ENCODE peak calls at places on chromosomes 13 and 19, in seven cellular contexts. One of them, this sample, is unnamed.

GRCh38 chr19:44585371-44586141 is 27.8 kb upstream of the IGSF23 start:
- DNase-seq in A549: no peak
- DNase-seq in effector memory CD4-positive, alpha-beta T cell: no peak
- DNase-seq in CD8-positive, alpha-beta T cell: no peak
- DNase-seq in upper lobe of right lung: no peak
- DNase-seq in GM23338: no peak
- DNase-seq in dorsolateral prefrontal cortex: no peak
- DNase-seq in this sample: no peak

GRCh38 chr19:34504809-34505291 is 23.3 kb downstream of the WTIP start:
- DNase-seq in A549: peak
- DNase-seq in effector memory CD4-positive, alpha-beta T cell: no peak
- DNase-seq in CD8-positive, alpha-beta T cell: peak
- DNase-seq in upper lobe of right lung: peak
- DNase-seq in GM23338: no peak
- DNase-seq in dorsolateral prefrontal cortex: no peak
- DNase-seq in this sample: no peak

GRCh38 chr19:1027953-1028902 is 1.8 kb downstream of the CNN2 start:
- DNase-seq in A549: peak
- DNase-seq in effector memory CD4-positive, alpha-beta T cell: peak
- DNase-seq in CD8-positive, alpha-beta T cell: peak
- DNase-seq in upper lobe of right lung: peak
- DNase-seq in GM23338: peak
- DNase-seq in dorsolateral prefrontal cortex: no peak
- DNase-seq in this sample: no peak

GRCh38 chr13:44876782-44877324 is 112.4 kb downstream of the NUFIP1 start:
- DNase-seq in A549: no peak
- DNase-seq in effector memory CD4-positive, alpha-beta T cell: no peak
- DNase-seq in CD8-positive, alpha-beta T cell: no peak
- DNase-seq in upper lobe of right lung: no peak
- DNase-seq in GM23338: peak
- DNase-seq in dorsolateral prefrontal cortex: no peak
- DNase-seq in this sample: no peak

GRCh38 chr13:45490068-45490467 is 25.3 kb downstream of the COG3 start:
- DNase-seq in A549: no peak
- DNase-seq in effector memory CD4-positive, alpha-beta T cell: no peak
- DNase-seq in CD8-positive, alpha-beta T cell: no peak
- DNase-seq in upper lobe of right lung: no peak
- DNase-seq in GM23338: peak
- DNase-seq in dorsolateral prefrontal cortex: no peak
- DNase-seq in this sample: no peak

GRCh38 chr19:13428352-13428751 is 77.9 kb downstream of the CACNA1A start:
- DNase-seq in A549: no peak
- DNase-seq in effector memory CD4-positive, alpha-beta T cell: no peak
- DNase-seq in CD8-positive, alpha-beta T cell: no peak
- DNase-seq in upper lobe of right lung: peak
- DNase-seq in GM23338: peak
- DNase-seq in dorsolateral prefrontal cortex: no peak
- DNase-seq in this sample: no peak

GRCh38 chr13:93060144-93060543 is 166.5 kb upstream of the GPC6 start:
- DNase-seq in A549: no peak
- DNase-seq in effector memory CD4-positive, alpha-beta T cell: no peak
- DNase-seq in CD8-positive, alpha-beta T cell: no peak
- DNase-seq in upper lobe of right lung: no peak
- DNase-seq in GM23338: no peak
- DNase-seq in dorsolateral prefrontal cortex: no peak
- DNase-seq in this sample: no peak

GRCh38 chr13:109400625-109401257 is 385.6 kb downstream of the IRS2 start:
- DNase-seq in A549: no peak
- DNase-seq in effector memory CD4-positive, alpha-beta T cell: no peak
- DNase-seq in CD8-positive, alpha-beta T cell: no peak
- DNase-seq in upper lobe of right lung: no peak
- DNase-seq in GM23338: no peak
- DNase-seq in dorsolateral prefrontal cortex: no peak
- DNase-seq in this sample: no peak

GRCh38 chr13:48806522-48806921 is 152.8 kb downstream of the CYSLTR2 start:
- DNase-seq in A549: no peak
- DNase-seq in effector memory CD4-positive, alpha-beta T cell: no peak
- DNase-seq in CD8-positive, alpha-beta T cell: no peak
- DNase-seq in upper lobe of right lung: no peak
- DNase-seq in GM23338: no peak
- DNase-seq in dorsolateral prefrontal cortex: no peak
- DNase-seq in this sample: no peak

GRCh38 chr13:88656751-88657150 is 985.6 kb downstream of the SLITRK5 start:
- DNase-seq in A549: no peak
- DNase-seq in effector memory CD4-positive, alpha-beta T cell: no peak
- DNase-seq in CD8-positive, alpha-beta T cell: no peak
- DNase-seq in upper lobe of right lung: no peak
- DNase-seq in GM23338: no peak
- DNase-seq in dorsolateral prefrontal cortex: no peak
- DNase-seq in this sample: no peak

GRCh38 chr19:19997656-19998268 is 41.5 kb downstream of the ZNF682 start:
- DNase-seq in A549: no peak
- DNase-seq in effector memory CD4-positive, alpha-beta T cell: no peak
- DNase-seq in CD8-positive, alpha-beta T cell: peak
- DNase-seq in upper lobe of right lung: no peak
- DNase-seq in GM23338: peak
- DNase-seq in dorsolateral prefrontal cortex: no peak
- DNase-seq in this sample: peak

GRCh38 chr13:94232956-94233355 is 246.5 kb downstream of the DCT start:
- DNase-seq in A549: no peak
- DNase-seq in effector memory CD4-positive, alpha-beta T cell: no peak
- DNase-seq in CD8-positive, alpha-beta T cell: no peak
- DNase-seq in upper lobe of right lung: no peak
- DNase-seq in GM23338: no peak
- DNase-seq in dorsolateral prefrontal cortex: no peak
- DNase-seq in this sample: no peak

GRCh38 chr13:23889598-23890224 is 511 bp upstream of the MIPEP start:
- DNase-seq in A549: no peak
- DNase-seq in effector memory CD4-positive, alpha-beta T cell: no peak
- DNase-seq in CD8-positive, alpha-beta T cell: no peak
- DNase-seq in upper lobe of right lung: no peak
- DNase-seq in GM23338: peak
- DNase-seq in dorsolateral prefrontal cortex: no peak
- DNase-seq in this sample: no peak

GRCh38 chr19:1748115-1748702 is 5.1 kb upstream of the ONECUT3 start:
- DNase-seq in A549: no peak
- DNase-seq in effector memory CD4-positive, alpha-beta T cell: no peak
- DNase-seq in CD8-positive, alpha-beta T cell: no peak
- DNase-seq in upper lobe of right lung: no peak
- DNase-seq in GM23338: peak
- DNase-seq in dorsolateral prefrontal cortex: no peak
- DNase-seq in this sample: no peak

GRCh38 chr13:41284512-41285288 is 21.3 kb upstream of the MTRF1 start:
- DNase-seq in A549: peak
- DNase-seq in effector memory CD4-positive, alpha-beta T cell: no peak
- DNase-seq in CD8-positive, alpha-beta T cell: no peak
- DNase-seq in upper lobe of right lung: no peak
- DNase-seq in GM23338: no peak
- DNase-seq in dorsolateral prefrontal cortex: no peak
- DNase-seq in this sample: no peak

GRCh38 chr19:43467730-43468129 is 2.3 kb upstream of the LYPD3 start:
- DNase-seq in A549: no peak
- DNase-seq in effector memory CD4-positive, alpha-beta T cell: no peak
- DNase-seq in CD8-positive, alpha-beta T cell: no peak
- DNase-seq in upper lobe of right lung: no peak
- DNase-seq in GM23338: no peak
- DNase-seq in dorsolateral prefrontal cortex: no peak
- DNase-seq in this sample: no peak

GRCh38 chr13:44651209-44651608 is 75.1 kb upstream of the TSC22D1 start:
- DNase-seq in A549: no peak
- DNase-seq in effector memory CD4-positive, alpha-beta T cell: no peak
- DNase-seq in CD8-positive, alpha-beta T cell: no peak
- DNase-seq in upper lobe of right lung: no peak
- DNase-seq in GM23338: peak
- DNase-seq in dorsolateral prefrontal cortex: no peak
- DNase-seq in this sample: no peak

GRCh38 chr19:53868892-53869804 is 1.5 kb downstream of the MYADM start:
- DNase-seq in A549: peak
- DNase-seq in effector memory CD4-positive, alpha-beta T cell: peak
- DNase-seq in CD8-positive, alpha-beta T cell: peak
- DNase-seq in upper lobe of right lung: peak
- DNase-seq in GM23338: peak
- DNase-seq in dorsolateral prefrontal cortex: peak
- DNase-seq in this sample: peak
- H3K27ac ChIP-seq in A549: peak
- H3K27ac ChIP-seq in effector memory CD4-positive, alpha-beta T cell: peak
- H3K27ac ChIP-seq in CD8-positive, alpha-beta T cell: peak
- H3K27ac ChIP-seq in upper lobe of right lung: peak
- H3K27ac ChIP-seq in GM23338: peak
- H3K27ac ChIP-seq in dorsolateral prefrontal cortex: peak
- H3K27ac ChIP-seq in this sample: peak

GRCh38 chr19:15279326-15279904 is 47.2 kb upstream of the EPHX3 start:
- DNase-seq in A549: no peak
- DNase-seq in effector memory CD4-positive, alpha-beta T cell: no peak
- DNase-seq in CD8-positive, alpha-beta T cell: no peak
- DNase-seq in upper lobe of right lung: no peak
- DNase-seq in GM23338: no peak
- DNase-seq in dorsolateral prefrontal cortex: no peak
- DNase-seq in this sample: no peak
- H3K27ac ChIP-seq in A549: peak
- H3K27ac ChIP-seq in effector memory CD4-positive, alpha-beta T cell: peak
- H3K27ac ChIP-seq in CD8-positive, alpha-beta T cell: no peak
- H3K27ac ChIP-seq in upper lobe of right lung: peak
- H3K27ac ChIP-seq in GM23338: peak
- H3K27ac ChIP-seq in dorsolateral prefrontal cortex: peak
- H3K27ac ChIP-seq in this sample: peak

DNA sequence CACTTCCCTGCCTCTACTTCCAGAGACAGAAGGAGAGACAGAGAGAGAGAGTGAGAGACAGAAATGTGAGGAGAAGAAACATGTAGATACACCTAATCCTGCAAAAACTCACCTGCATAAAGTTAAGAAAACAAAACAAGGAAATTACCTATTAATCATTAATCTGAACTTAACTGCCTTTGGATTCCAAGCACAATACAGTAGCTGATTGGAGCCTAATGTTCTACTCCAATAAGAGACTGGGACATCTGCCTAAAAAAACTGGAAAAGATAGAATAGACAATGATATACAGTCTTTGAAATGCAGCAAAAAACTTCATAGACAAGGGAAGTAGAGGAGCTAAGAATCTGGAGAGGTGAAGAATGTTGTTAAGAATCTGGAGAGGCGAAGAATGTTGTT is 910.2 kb upstream of the SLC10A2 start:
- DNase-seq in A549: no peak
- DNase-seq in effector memory CD4-positive, alpha-beta T cell: no peak
- DNase-seq in CD8-positive, alpha-beta T cell: no peak
- DNase-seq in upper lobe of right lung: no peak
- DNase-seq in GM23338: no peak
- DNase-seq in dorsolateral prefrontal cortex: no peak
- DNase-seq in this sample: no peak
- H3K27ac ChIP-seq in A549: no peak
- H3K27ac ChIP-seq in effector memory CD4-positive, alpha-beta T cell: no peak
- H3K27ac ChIP-seq in CD8-positive, alpha-beta T cell: no peak
- H3K27ac ChIP-seq in upper lobe of right lung: no peak
- H3K27ac ChIP-seq in GM23338: no peak
- H3K27ac ChIP-seq in dorsolateral prefrontal cortex: no peak
- H3K27ac ChIP-seq in this sample: no peak

DNA sequence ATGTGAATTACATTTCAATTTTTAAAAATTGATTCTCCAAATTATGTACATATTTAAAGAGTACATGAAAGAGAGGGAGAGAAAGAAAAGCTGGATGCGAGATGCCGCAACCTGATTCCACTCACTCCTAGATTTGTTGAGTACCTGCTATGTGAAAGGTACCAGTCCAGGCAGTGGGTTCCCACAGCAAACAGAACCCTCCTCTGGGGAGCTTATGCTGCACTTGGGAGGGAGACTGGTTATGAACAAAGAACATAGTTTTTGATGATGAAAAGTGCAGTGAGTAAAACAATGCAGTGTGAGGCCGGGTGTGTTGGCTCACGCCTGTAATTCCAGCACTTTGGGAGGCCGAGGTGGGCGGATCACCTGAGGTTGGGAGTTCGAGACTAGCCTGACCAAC is 43.4 kb downstream of the ACTN4 start:
- DNase-seq in A549: no peak
- DNase-seq in effector memory CD4-positive, alpha-beta T cell: no peak
- DNase-seq in CD8-positive, alpha-beta T cell: no peak
- DNase-seq in upper lobe of right lung: no peak
- DNase-seq in GM23338: no peak
- DNase-seq in dorsolateral prefrontal cortex: no peak
- DNase-seq in this sample: no peak
- H3K27ac ChIP-seq in A549: peak
- H3K27ac ChIP-seq in effector memory CD4-positive, alpha-beta T cell: peak
- H3K27ac ChIP-seq in CD8-positive, alpha-beta T cell: no peak
- H3K27ac ChIP-seq in upper lobe of right lung: peak
- H3K27ac ChIP-seq in GM23338: peak
- H3K27ac ChIP-seq in dorsolateral prefrontal cortex: peak
- H3K27ac ChIP-seq in this sample: no peak

GRCh38 chr19:28607066-28607583 is 605.8 kb downstream of the UQCRFS1 start:
- DNase-seq in A549: no peak
- DNase-seq in effector memory CD4-positive, alpha-beta T cell: no peak
- DNase-seq in CD8-positive, alpha-beta T cell: no peak
- DNase-seq in upper lobe of right lung: no peak
- DNase-seq in GM23338: no peak
- DNase-seq in dorsolateral prefrontal cortex: no peak
- DNase-seq in this sample: no peak

GRCh38 chr19:28608292-28608691 is 604.7 kb downstream of the UQCRFS1 start:
- DNase-seq in A549: no peak
- DNase-seq in effector memory CD4-positive, alpha-beta T cell: no peak
- DNase-seq in CD8-positive, alpha-beta T cell: no peak
- DNase-seq in upper lobe of right lung: no peak
- DNase-seq in GM23338: no peak
- DNase-seq in dorsolateral prefrontal cortex: no peak
- DNase-seq in this sample: no peak

GRCh38 chr19:28610731-28611130 is 602.2 kb downstream of the UQCRFS1 start:
- DNase-seq in A549: no peak
- DNase-seq in effector memory CD4-positive, alpha-beta T cell: no peak
- DNase-seq in CD8-positive, alpha-beta T cell: no peak
- DNase-seq in upper lobe of right lung: no peak
- DNase-seq in GM23338: no peak
- DNase-seq in dorsolateral prefrontal cortex: no peak
- DNase-seq in this sample: no peak

GRCh38 chr19:28609944-28610343 is 603.0 kb downstream of the UQCRFS1 start:
- DNase-seq in A549: no peak
- DNase-seq in effector memory CD4-positive, alpha-beta T cell: no peak
- DNase-seq in CD8-positive, alpha-beta T cell: peak
- DNase-seq in upper lobe of right lung: no peak
- DNase-seq in GM23338: no peak
- DNase-seq in dorsolateral prefrontal cortex: no peak
- DNase-seq in this sample: no peak

DNA sequence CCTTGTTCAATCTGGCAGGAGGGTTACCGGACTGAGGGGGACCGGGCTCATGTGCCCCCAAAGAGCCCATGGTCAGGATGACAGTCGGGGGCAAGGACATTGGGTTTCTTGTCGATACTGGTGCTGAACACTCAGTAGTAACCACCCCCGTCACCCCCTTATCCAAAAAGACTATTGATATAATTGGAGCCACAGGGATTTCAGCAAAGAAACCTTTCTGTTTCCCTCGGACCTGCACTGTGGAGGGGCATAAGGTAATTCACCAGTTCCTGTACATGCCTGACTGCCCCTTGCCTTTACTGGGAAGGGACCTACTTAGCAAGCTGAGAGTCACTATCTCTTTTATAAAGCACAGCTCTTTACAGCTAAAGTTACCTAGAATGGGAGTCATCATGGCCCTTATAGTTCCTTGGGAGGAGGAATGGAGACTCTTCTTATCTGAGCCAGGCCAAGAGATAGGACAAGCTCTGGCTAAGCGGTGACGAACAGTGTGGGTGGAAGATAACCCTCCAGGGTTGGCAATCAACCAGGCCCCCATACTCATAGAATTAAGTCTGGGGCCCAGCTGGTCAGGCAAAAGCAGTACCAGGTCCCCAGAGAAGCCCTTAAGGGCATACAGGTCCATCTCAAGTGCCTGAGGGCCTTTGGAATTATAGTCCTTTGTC is 603.7 kb downstream of the UQCRFS1 start:
- DNase-seq in A549: no peak
- DNase-seq in effector memory CD4-positive, alpha-beta T cell: no peak
- DNase-seq in CD8-positive, alpha-beta T cell: peak
- DNase-seq in upper lobe of right lung: no peak
- DNase-seq in GM23338: no peak
- DNase-seq in dorsolateral prefrontal cortex: no peak
- DNase-seq in this sample: no peak
- H3K27ac ChIP-seq in A549: no peak
- H3K27ac ChIP-seq in effector memory CD4-positive, alpha-beta T cell: no peak
- H3K27ac ChIP-seq in CD8-positive, alpha-beta T cell: no peak
- H3K27ac ChIP-seq in upper lobe of right lung: no peak
- H3K27ac ChIP-seq in GM23338: no peak
- H3K27ac ChIP-seq in dorsolateral prefrontal cortex: no peak
- H3K27ac ChIP-seq in this sample: no peak

This sample was measured in substantia nigra.